ENCODE peak calls at places on chromosomes 11 and 22, in four cellular contexts. Z, K, Q and I are unnamed samples.

GRCh38 chr11:113279591-113279990 is 34.8 kb upstream of the TTC12 start:
- DNase-seq in Z (no peak), K (no peak), Q (no peak), I (no peak)

GRCh38 chr11:77167111-77167626 is 39.1 kb downstream of the MYO7A start:
- DNase-seq in Z (no peak), K (no peak), Q (no peak), I (no peak)

GRCh38 chr11:34149786-34150185 is 44.4 kb downstream of the NAT10 start:
- DNase-seq in Z (no peak), K (no peak), Q (no peak), I (no peak)

GRCh38 chr11:66373261-66373660 is 1.7 kb upstream of the SLC29A2 start:
- DNase-seq in Z (no peak), K (no peak), Q (no peak), I (no peak)

GRCh38 chr11:464316-464715 is 14.2 kb downstream of the PTDSS2 start:
- DNase-seq in Z (no peak), K (no peak), Q (no peak), I (no peak)

GRCh38 chr11:97965849-97966646 is 1054.7 kb upstream of the CNTN5 start:
- DNase-seq in Z (no peak), K (peak; percentile 96), Q (no peak), I (no peak)

GRCh38 chr11:28461846-28462245 is 353.7 kb downstream of the METTL15 start:
- DNase-seq in Z (no peak), K (no peak), Q (no peak), I (no peak)

GRCh38 chr11:27717377-27717776 is 17.1 kb upstream of the BDNF start:
- DNase-seq in Z (no peak), K (no peak), Q (no peak), I (no peak)

GRCh38 chr11:123351375-123351774 is 78.7 kb upstream of the GRAMD1B start:
- DNase-seq in Z (no peak), K (no peak), Q (no peak), I (peak; percentile 83)

GRCh38 chr11:68942090-68942620 is 38.5 kb downstream of the IGHMBP2 start:
- DNase-seq in Z (peak; percentile 63), K (no peak), Q (no peak), I (no peak)

GRCh38 chr11:47050284-47050683 is 113.7 kb downstream of the CSTPP1 start:
- DNase-seq in Z (no peak), K (no peak), Q (no peak), I (no peak)

GRCh38 chr22:19731361-19731725 is 8.0 kb downstream of the GP1BB start:
- DNase-seq in Z (no peak), K (no peak), Q (no peak), I (no peak)

GRCh38 chr11:1827095-1827797 is 7.5 kb upstream of the SYT8 start:
- DNase-seq in Z (peak; percentile 94), K (peak; percentile 66), Q (peak; percentile 90), I (peak; percentile 64)

GRCh38 chr11:36453678-36454077 is 56.4 kb downstream of the TRAF6 start:
- DNase-seq in Z (no peak), K (no peak), Q (no peak), I (no peak)

GRCh38 chr22:36472689-36473088 is 8.8 kb downstream of the TXN2 start:
- DNase-seq in Z (no peak), K (no peak), Q (no peak), I (no peak)
- TF ChIP-seq CTCF in Z (no peak), K (no peak), Q (no peak), I (no peak)

GRCh38 chr11:130891326-130891725 is 25.0 kb downstream of the SNX19 start:
- DNase-seq in Z (no peak), K (no peak), Q (no peak), I (no peak)
- H3K27ac ChIP-seq in Z (peak overlapping the region; percentile 82), K (no peak overlapping the region), Q (no peak overlapping the region), I (peak overlapping the region; percentile 23)

DNA sequence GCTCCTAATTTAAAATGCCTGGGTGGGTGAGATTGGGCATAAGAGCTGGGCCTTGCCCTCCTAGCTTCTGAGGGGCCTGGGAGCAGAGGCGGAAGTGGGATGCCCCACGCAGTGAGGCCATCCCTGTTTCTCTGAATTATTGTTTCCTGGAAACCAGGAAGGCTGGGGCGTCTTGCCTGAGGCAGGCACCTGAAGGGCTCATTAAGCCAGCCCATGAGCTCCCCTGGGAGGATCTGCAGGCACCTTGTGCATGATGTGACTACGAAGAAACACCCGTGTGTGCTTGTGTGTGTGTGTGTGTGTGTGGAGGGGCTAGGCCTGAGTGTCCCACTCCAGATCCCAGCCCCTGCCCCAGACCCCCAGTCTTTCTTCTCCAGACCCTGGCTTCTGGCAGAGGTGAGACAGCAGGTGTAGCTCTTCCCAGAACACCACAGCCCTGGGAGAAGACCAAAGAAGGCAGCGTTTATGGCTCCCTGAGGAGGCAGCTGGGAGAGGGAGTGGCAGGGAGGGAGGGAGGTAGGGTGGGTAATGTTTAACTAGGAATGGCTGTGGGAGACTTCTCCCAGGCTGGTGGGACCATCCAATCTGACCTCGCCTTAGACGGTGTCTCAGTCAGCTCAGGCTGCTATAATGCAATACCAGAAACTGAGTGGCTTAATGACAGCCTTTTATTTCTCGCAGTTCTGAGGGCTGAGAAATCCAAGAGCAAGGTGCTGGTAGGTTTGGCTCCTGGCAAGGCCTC is 2.1 kb upstream of the BATF2 start:
- DNase-seq in Z (no peak), K (no peak), Q (no peak), I (no peak)
- H3K4me3 ChIP-seq in Z (no peak overlapping the region), K (no peak overlapping the region), Q (no peak overlapping the region), I (no peak overlapping the region)

GRCh38 chr11:18521123-18521522 is 5.6 kb downstream of the TSG101 start:
- DNase-seq in Z (no peak), K (no peak), Q (no peak), I (no peak)

GRCh38 chr11:18526130-18526520 is 617 bp downstream of the TSG101 start:
- DNase-seq in Z (no peak), K (no peak), Q (no peak), I (no peak)

GRCh38 chr11:18524248-18524647 is 2.5 kb downstream of the TSG101 start:
- DNase-seq in Z (no peak), K (no peak), Q (no peak), I (no peak)

GRCh38 chr11:18523079-18523478 is 3.7 kb downstream of the TSG101 start:
- DNase-seq in Z (no peak), K (no peak), Q (no peak), I (no peak)

GRCh38 chr11:18522388-18522787 is 4.4 kb downstream of the TSG101 start:
- DNase-seq in Z (no peak), K (no peak), Q (no peak), I (no peak)
- TF ChIP-seq CTCF in Z (no peak), K (peak; percentile 31), Q (no peak), I (no peak)

GRCh38 chr11:130416537-130416896 is 11.9 kb downstream of the ADAMTS8 start:
- DNase-seq in Z (no peak), K (no peak), Q (no peak), I (no peak)

GRCh38 chr11:130418210-130418609 is 10.2 kb downstream of the ADAMTS8 start:
- DNase-seq in Z (no peak), K (no peak), Q (no peak), I (no peak)

GRCh38 chr11:130420478-130421198 is 7.8 kb downstream of the ADAMTS8 start:
- DNase-seq in Z (no peak), K (no peak), Q (peak; percentile 51), I (no peak)

GRCh38 chr11:130416906-130417305 is 11.5 kb downstream of the ADAMTS8 start:
- DNase-seq in Z (no peak), K (no peak), Q (no peak), I (no peak)

DNA sequence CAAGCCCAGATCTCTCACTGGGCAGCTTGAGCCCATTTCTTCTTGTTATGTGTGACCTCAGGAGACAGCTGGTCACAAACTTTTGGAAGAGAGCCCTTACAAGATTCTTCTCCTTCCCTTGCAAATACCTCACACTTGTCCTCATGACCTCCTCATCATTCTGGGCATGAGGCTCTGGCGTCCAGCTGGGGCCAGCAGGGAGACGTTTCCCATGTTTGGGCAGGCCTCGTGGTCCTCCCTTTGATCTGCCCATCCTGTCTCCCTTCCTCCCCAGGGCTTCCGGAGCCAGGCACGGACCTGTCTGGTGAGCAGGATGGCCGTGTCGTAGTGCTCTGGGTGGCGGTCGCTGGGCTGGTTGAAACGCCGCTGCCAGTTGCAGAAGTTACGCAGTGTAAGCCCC is 9.7 kb downstream of the ADAMTS8 start:
- DNase-seq in Z (no peak), K (no peak), Q (no peak), I (no peak)
- H3K27ac ChIP-seq in Z (no peak overlapping the region), K (no peak overlapping the region), Q (peak overlapping the region; percentile 68), I (peak overlapping the region; percentile 84)

DNA sequence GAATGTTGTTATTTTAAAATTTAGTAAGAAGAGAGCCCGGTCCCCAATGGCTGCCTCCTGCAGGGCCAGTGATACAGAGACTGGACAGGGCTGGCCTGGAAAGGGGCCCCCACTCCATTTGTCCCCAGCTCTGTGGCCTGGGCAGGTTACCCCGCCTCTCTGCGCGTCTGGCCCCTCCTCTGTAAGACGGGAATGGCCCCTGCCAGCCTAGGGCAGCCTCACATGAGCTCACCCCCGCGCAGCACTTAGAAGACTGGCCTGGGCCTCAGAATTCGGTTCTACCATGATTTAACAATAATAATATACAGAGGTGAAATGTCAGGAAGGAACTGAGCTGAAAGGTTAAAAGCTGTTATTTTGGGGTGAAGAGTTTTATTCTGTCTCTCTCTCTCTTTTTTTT is 1.3 kb downstream of the APOBEC3G start:
- DNase-seq in Z (no peak), K (no peak), Q (no peak), I (no peak)
- H3K4me3 ChIP-seq in Z (no peak overlapping the region), K (no peak overlapping the region), Q (no peak overlapping the region), I (no peak overlapping the region)